ENCODE peak calls at places on chromosomes 16 and 17, in eight cellular contexts. H is prostate gland, D is transverse colon, W is sigmoid colon, X is stomach, S is ovary, C is upper lobe of left lung, E is heart left ventricle. F is an unnamed sample.

GRCh38 chr16:28984619-28985135 is at the start of gene LAT:
- DNase-seq in D (peak; percentile 56), S (no peak), E (peak; percentile 24), W (no peak), X (peak; percentile 40), H (no peak), C (peak; percentile 87), F (no peak)

GRCh38 chr17:1125775-1126120 is 54.0 kb downstream of the ABR start:
- DNase-seq in C (no peak), E (no peak), W (no peak), D (no peak), H (no peak), S (no peak), X (no peak), F (no peak)

GRCh38 chr17:66580178-66580577 is 254.7 kb upstream of the CACNG5 start:
- DNase-seq in C (no peak), E (peak; percentile 37), H (no peak), X (peak; percentile 38), S (peak; percentile 71), W (peak; percentile 79), D (peak; percentile 30), F (no peak)

GRCh38 chr16:56932588-56933265 is 785 bp downstream of the HERPUD1 start:
- DNase-seq in X (peak; percentile 80), D (peak; percentile 81), S (peak; percentile 82), E (peak; percentile 84), H (peak; percentile 81), C (peak; percentile 88), W (peak; percentile 92), F (peak; percentile 88)

GRCh38 chr16:67147437-67148140 is 3.2 kb downstream of the B3GNT9 start:
- DNase-seq in E (no peak), C (no peak), S (no peak), X (no peak), D (no peak), W (no peak), H (no peak), F (no peak)

GRCh38 chr17:59839646-59840328 is 53.0 kb downstream of the TUBD1 start:
- DNase-seq in E (no peak), X (no peak), S (no peak), H (no peak), D (no peak), W (no peak), C (no peak), F (no peak)

GRCh38 chr17:80138856-80139426 is 8.0 kb downstream of the EIF4A3 start:
- DNase-seq in E (no peak), W (peak; percentile 27), C (no peak), H (no peak), X (peak; percentile 18), D (peak; percentile 69), S (no peak), F (no peak)

GRCh38 chr16:14492614-14493013 is 137.4 kb downstream of the PARN start:
- DNase-seq in D (no peak), W (no peak), E (no peak), X (no peak), C (no peak), S (no peak), H (no peak), F (no peak)

GRCh38 chr17:31398381-31399275 is 7.2 kb downstream of the RAB11FIP4 start:
- DNase-seq in C (no peak), E (no peak), S (no peak), X (no peak), H (no peak), D (no peak), W (no peak), F (peak; percentile 26)

GRCh38 chr16:68972720-68973119 is 129.4 kb downstream of the TANGO6 start:
- DNase-seq in C (no peak), W (no peak), H (no peak), X (no peak), D (peak; percentile 17), S (no peak), E (no peak), F (no peak)

GRCh38 chr17:14434506-14434905 is 133.6 kb downstream of the HS3ST3B1 start:
- DNase-seq in E (no peak), H (no peak), X (no peak), C (no peak), D (no peak), S (no peak), W (no peak), F (no peak)

GRCh38 chr16:56664506-56664905 is 3.4 kb downstream of the MT1G start:
- DNase-seq in E (no peak), S (no peak), D (no peak), X (no peak), W (no peak), C (no peak), H (no peak), F (no peak)

GRCh38 chr17:1590031-1590746 is 27.6 kb upstream of the PITPNA start:
- DNase-seq in S (peak; percentile 46), C (no peak), X (peak; percentile 79), D (peak; percentile 71), E (peak; percentile 86), W (no peak), H (no peak), F (no peak)

GRCh38 chr16:20821682-20822081 is 15.4 kb downstream of the REXO5 start:
- DNase-seq in E (no peak), D (no peak), H (no peak), X (no peak), S (no peak), C (no peak), W (no peak), F (no peak)

GRCh38 chr17:63932008-63932561 is at the start of gene CD79B:
- DNase-seq in X (no peak), C (no peak), S (no peak), W (no peak), D (peak; percentile 60), E (no peak), H (no peak), F (no peak)
- TF ChIP-seq POLR2A in X (no peak), C (peak; percentile 6), S (no peak), W (no peak), D (peak; percentile 16), E (no peak), H (no peak), F (no peak)

GRCh38 chr17:73595931-73596330 is 48.3 kb downstream of the SDK2 start:
- DNase-seq in H (no peak), S (no peak), D (no peak), W (no peak), X (no peak), E (no peak), C (no peak), F (no peak)

GRCh38 chr17:73594025-73594424 is 50.2 kb downstream of the SDK2 start:
- DNase-seq in S (no peak), D (no peak), C (no peak), X (no peak), W (no peak), H (no peak), E (no peak), F (no peak)

GRCh38 chr17:73593249-73593965 is 50.8 kb downstream of the SDK2 start:
- DNase-seq in W (no peak), H (no peak), D (no peak), C (no peak), S (no peak), E (no peak), X (no peak), F (no peak)

GRCh38 chr17:73594598-73594997 is 49.6 kb downstream of the SDK2 start:
- DNase-seq in D (no peak), W (no peak), H (no peak), S (no peak), C (no peak), X (no peak), E (no peak), F (no peak)

DNA sequence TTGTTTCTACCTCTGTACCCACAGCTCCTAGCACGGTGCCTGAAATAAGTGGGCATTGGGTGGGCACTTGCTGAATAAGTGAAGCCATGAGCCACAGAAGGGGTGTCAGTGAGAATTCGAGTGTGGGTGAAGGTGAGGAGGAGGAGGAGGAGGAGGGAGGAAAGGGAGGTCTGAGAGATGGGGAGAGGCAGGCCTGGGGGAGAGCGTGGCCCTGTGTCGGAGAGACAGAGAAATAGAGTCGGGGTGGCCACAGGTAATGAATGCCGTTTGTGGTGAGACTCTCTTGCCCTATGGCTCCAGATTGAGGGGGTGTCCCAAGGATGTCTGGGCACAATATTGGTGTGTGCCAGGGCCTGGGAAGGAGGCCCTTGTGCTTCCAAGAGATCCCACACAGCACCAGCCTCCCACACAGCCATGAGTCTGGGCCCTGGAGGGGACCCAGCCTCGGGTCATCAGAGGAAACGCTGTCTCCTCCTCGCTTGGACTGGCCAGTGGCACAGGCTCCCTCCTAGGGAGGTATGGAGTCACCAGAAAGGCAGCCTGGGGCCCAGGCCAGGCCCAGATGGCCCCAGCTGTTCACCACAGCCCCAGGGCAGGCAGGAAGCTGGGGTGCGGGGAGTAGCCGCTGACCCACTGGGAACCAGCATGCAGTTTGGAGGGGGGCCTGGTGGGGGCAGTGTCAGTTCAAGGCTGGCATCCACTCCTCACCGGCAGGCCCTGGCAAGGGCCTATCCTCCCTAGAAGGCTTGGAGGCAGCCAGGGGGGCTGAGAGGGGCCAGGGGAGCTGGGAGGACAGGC is 49.0 kb downstream of the SDK2 start:
- DNase-seq in W (no peak), E (peak; percentile 73), S (no peak), D (peak; percentile 45), H (peak; percentile 30), C (peak; percentile 90), X (peak; percentile 31), F (no peak)
- H3K27ac ChIP-seq in W (no peak overlapping the region), E (no peak overlapping the region), S (no peak overlapping the region), D (peak overlapping the region; percentile 10), H (no peak overlapping the region), C (no peak overlapping the region), X (no peak overlapping the region), F (peak overlapping the region; percentile 86)

DNA sequence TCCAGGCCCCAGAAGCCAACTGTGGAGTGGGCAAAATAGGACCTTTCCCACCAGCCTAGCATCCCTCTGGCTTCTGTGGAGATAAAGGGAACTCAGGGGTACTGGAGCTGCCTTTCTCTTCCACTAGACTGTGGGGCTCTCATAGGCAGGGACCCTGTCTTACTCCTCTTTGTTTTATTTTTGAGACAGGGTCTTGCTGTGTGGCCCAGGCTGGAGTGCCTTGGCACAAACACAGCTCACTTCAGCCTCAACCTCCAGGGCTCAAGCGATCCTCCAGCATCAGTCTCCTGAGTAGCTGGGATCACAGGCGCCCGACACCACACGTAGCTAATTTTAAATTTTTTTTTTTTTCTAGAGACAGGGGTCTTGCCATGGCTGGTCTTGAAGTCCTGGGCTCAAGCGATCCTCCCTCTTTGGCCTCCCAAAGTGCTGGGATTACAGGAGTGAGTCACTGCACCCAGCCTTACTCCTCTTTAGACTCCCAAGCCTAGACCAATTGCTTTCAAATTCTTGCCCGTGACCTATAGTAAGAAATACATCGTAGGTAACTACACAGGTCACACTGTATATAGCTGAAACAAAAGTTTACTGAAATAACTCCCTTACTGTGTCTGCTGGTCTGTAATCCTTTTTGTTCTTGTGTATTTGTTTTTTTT is 2.6 kb downstream of the RAI1 start:
- DNase-seq in E (no peak), D (no peak), W (no peak), H (no peak), X (no peak), S (no peak), C (no peak), F (no peak)
- H3K4me3 ChIP-seq in E (peak overlapping the region; percentile 77), D (no peak overlapping the region), W (no peak overlapping the region), H (no peak overlapping the region), X (no peak overlapping the region), S (no peak overlapping the region), C (no peak overlapping the region), F (peak overlapping the region; percentile 93)

DNA sequence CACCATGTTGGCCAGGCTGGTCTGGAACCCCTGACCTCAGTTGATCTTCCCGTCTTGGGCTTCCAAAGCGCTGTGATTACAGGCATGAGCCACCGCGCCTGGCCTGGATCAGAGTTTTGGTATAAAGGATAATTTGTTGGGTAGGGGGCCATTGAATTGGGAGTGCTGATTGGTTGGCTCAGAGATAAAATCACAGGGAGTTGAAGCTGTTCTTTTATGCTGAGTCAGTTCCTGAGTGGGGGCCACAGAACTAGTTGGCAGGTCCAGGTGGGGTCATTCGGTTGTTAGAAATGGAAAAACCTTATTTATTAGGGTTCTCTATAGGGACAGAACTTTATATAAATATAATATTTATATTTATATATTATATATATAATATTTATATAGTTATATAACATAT is 147.1 kb downstream of the SSH2 start:
- DNase-seq in H (no peak), X (no peak), W (no peak), D (no peak), C (no peak), E (no peak), S (no peak), F (no peak)
- TF ChIP-seq POLR2A in H (no peak), X (no peak), W (no peak), D (no peak), C (no peak), E (no peak), S (no peak), F (no peak)